ENCODE peak calls at places on chromosomes 2 and 18, in eight cellular contexts. Q, E, X, G, U, N, B and H are unnamed samples.

GRCh38 chr2:9738718-9739496 is 104.4 kb upstream of the TAF1B start:
- DNase-seq in G (no peak), N (no peak), Q (no peak), E (no peak), B (no peak), U (no peak), X (no peak), H (peak)

GRCh38 chr2:71945133-71945959 is 202.3 kb downstream of the CYP26B1 start:
- DNase-seq in U (no peak), G (no peak), B (no peak), Q (no peak), E (no peak), X (no peak), N (no peak), H (no peak)

GRCh38 chr18:55634545-55634944 is 46.6 kb upstream of the TCF4 start:
- DNase-seq in U (no peak), Q (peak), X (no peak), G (no peak), E (no peak), N (no peak), B (no peak), H (no peak)

GRCh38 chr18:57738078-57738477 is 65.0 kb downstream of the ATP8B1 start:
- DNase-seq in G (no peak), N (no peak), Q (no peak), B (no peak), E (peak), X (no peak), U (no peak), H (no peak)

GRCh38 chr18:70200286-70200685 is 5.2 kb downstream of the RTTN start:
- DNase-seq in X (no peak), U (no peak), E (no peak), N (no peak), Q (no peak), B (no peak), G (no peak), H (no peak)

GRCh38 chr2:119350311-119350998 is 16.2 kb downstream of the C2orf76 start:
- DNase-seq in B (no peak), G (no peak), N (no peak), E (no peak), U (no peak), X (no peak), Q (no peak), H (no peak)

GRCh38 chr2:144517825-144518699 is 1.9 kb downstream of the ZEB2 start:
- DNase-seq in X (no peak), N (no peak), B (no peak), G (no peak), Q (no peak), E (no peak), U (peak), H (no peak)

GRCh38 chr2:139825726-139826125 is 1045.5 kb upstream of the NXPH2 start:
- DNase-seq in B (no peak), Q (no peak), X (no peak), G (no peak), E (no peak), N (no peak), U (no peak), H (no peak)

GRCh38 chr2:201414099-201415023 is 36.9 kb downstream of the TRAK2 start:
- DNase-seq in Q (peak), G (no peak), U (no peak), N (no peak), X (no peak), E (no peak), B (no peak), H (no peak)

GRCh38 chr2:96808176-96808837 is 7.8 kb upstream of the CNNM3 start:
- DNase-seq in E (no peak), Q (no peak), G (no peak), N (no peak), U (no peak), B (no peak), X (peak), H (no peak)

GRCh38 chr18:57630759-57631660 is 9.4 kb upstream of the NARS1 start:
- DNase-seq in G (no peak), N (no peak), X (no peak), E (no peak), U (no peak), Q (no peak), B (no peak), H (no peak)

GRCh38 chr2:41963661-41964525 is 83.9 kb upstream of the PKDCC start:
- DNase-seq in U (peak), X (peak), G (peak), Q (peak), B (no peak), N (no peak), E (peak), H (peak)

GRCh38 chr2:134327367-134327766 is 73.5 kb downstream of the MGAT5 start:
- DNase-seq in B (no peak), G (no peak), X (no peak), E (no peak), U (no peak), N (no peak), Q (peak), H (no peak)

GRCh38 chr18:48918660-48919415 is 31.9 kb downstream of the SMAD7 start:
- DNase-seq in E (no peak), N (no peak), G (no peak), B (no peak), Q (no peak), X (peak), U (peak), H (no peak)

GRCh38 chr2:35585972-35586371 is 769.6 kb upstream of the CRIM1 start:
- DNase-seq in E (no peak), Q (no peak), B (no peak), G (no peak), X (no peak), U (no peak), N (no peak), H (no peak)

GRCh38 chr2:187220100-187220499 is 228.0 kb downstream of the CALCRL start:
- DNase-seq in U (no peak), B (no peak), G (no peak), Q (no peak), N (no peak), X (no peak), E (no peak), H (no peak)

GRCh38 chr2:144453486-144454158 is 66.3 kb downstream of the ZEB2 start:
- DNase-seq in U (no peak), G (no peak), X (no peak), B (no peak), Q (peak), N (no peak), E (no peak), H (no peak)

GRCh38 chr2:65129276-65129612 is 662 bp downstream of the RAB1A start:
- DNase-seq in N (no peak), B (no peak), U (no peak), E (no peak), G (no peak), X (no peak), Q (no peak), H (no peak)

GRCh38 chr2:65129613-65130439 is at the start of gene RAB1A:
- DNase-seq in E (peak), G (peak), U (peak), N (peak), X (peak), B (peak), Q (peak), H (peak)

GRCh38 chr2:65133626-65134025 is 3.7 kb upstream of the RAB1A start:
- DNase-seq in Q (no peak), E (no peak), G (no peak), N (no peak), B (no peak), X (no peak), U (no peak), H (no peak)

GRCh38 chr2:65128297-65129190 is 1.4 kb downstream of the RAB1A start:
- DNase-seq in G (peak), Q (peak), N (no peak), E (no peak), X (no peak), B (no peak), U (no peak), H (no peak)

DNA sequence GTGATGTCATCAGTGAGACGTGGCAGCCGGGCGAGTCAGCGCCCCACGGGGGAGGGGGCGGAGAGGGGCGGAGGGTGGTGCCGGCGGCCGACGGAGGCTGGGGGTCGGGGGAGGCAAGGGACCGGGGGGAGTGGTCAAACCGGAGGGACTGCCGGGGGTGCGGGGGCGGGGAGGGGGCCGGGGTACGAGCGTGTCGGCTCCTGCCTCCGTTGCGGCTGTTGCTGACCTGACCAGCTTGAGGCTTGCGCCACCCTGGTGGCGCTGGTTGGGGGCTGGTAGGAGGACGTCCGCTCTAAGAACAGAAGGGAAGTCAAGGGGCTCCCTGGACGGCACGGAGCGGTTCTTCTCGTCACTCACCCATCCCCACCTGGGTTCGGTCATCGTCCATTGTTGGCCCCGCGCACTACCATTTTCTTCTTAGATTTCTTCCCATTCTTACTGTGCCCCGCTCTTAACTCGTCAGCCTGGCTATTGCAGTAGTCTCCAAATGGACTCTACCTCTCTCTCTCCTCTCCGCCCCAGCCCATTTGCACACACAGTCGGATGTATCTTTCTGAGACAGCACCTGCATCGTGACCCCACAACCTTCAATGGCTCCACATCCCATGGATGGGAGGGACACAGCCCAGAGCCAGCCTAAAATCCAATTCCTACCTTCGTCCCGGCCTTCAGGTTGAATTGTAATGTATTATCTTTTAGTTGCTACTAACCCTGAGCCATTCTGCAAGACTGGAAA is 702 bp upstream of the RAB1A start:
- DNase-seq in U (no peak), N (no peak), B (no peak), G (no peak), Q (no peak), X (no peak), E (no peak), H (no peak)
- TF ChIP-seq POLR2A in U (no peak), N (peak), B (peak), G (no peak), Q (peak), X (no peak), E (peak), H (no peak)

GRCh38 chr2:113192459-113193100 is 18.8 kb downstream of the PSD4 start:
- DNase-seq in G (no peak), N (no peak), E (no peak), B (peak), U (no peak), X (no peak), Q (no peak), H (no peak)
- TF ChIP-seq CTCF in G (no peak), N (peak), E (peak), B (no peak), U (no peak), X (no peak), Q (no peak), H (no peak)

GRCh38 chr18:23883277-23883790 is 131.2 kb upstream of the TTC39C start:
- DNase-seq in E (peak), N (no peak), B (no peak), Q (peak), X (no peak), G (no peak), U (no peak), H (no peak)
- H3K27ac ChIP-seq in E (peak), N (peak), B (peak), Q (no peak), X (peak), G (peak), U (peak), H (peak)

GRCh38 chr2:167783266-167784070 is 463.9 kb downstream of the STK39 start:
- DNase-seq in B (no peak), N (no peak), X (no peak), G (peak), E (no peak), Q (peak), U (no peak), H (no peak)
- TF ChIP-seq POLR2A in B (no peak), N (no peak), X (no peak), G (no peak), E (no peak), Q (no peak), U (no peak), H (no peak)

DNA sequence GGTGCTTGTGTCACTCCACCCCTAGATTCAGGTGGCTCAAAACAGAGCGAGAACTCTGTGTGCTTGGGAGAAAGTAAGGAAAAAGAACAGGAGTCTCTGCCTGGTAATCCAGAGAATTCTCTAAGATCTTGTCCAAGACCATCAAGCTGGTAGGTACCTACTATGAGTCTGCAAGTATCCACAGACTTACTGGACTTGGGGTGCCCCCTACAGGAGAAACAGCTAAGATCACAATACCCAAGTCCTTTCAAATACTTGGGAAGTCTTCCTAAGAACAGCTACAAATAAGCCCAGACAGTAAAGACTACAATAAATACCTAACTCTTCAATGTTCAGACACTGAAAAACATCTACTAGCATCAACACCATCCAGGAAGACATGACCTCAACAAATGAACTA is 1143.6 kb upstream of the ACVR2A start:
- DNase-seq in G (no peak), Q (no peak), X (no peak), B (no peak), N (no peak), E (no peak), U (no peak), H (no peak)
- TF ChIP-seq CTCF in G (no peak), Q (no peak), X (no peak), B (no peak), N (no peak), E (no peak), U (no peak), H (no peak)

GRCh38 chr18:75777630-75778029 is 350.1 kb upstream of the SMIM21 start:
- DNase-seq in B (peak), U (no peak), N (no peak), X (no peak), G (no peak), Q (no peak), E (no peak), H (no peak)

GRCh38 chr18:75783816-75784215 is 356.3 kb upstream of the SMIM21 start:
- DNase-seq in U (no peak), G (no peak), E (no peak), X (no peak), Q (no peak), B (no peak), N (no peak), H (no peak)

GRCh38 chr18:75782826-75783225 is 355.3 kb upstream of the SMIM21 start:
- DNase-seq in U (no peak), B (peak), N (no peak), X (no peak), Q (no peak), E (no peak), G (no peak), H (no peak)

GRCh38 chr18:75779450-75779849 is 351.9 kb upstream of the SMIM21 start:
- DNase-seq in E (no peak), U (no peak), B (no peak), X (no peak), Q (no peak), G (no peak), N (no peak), H (no peak)

GRCh38 chr18:75779910-75780309 is 352.4 kb upstream of the SMIM21 start:
- DNase-seq in E (no peak), N (no peak), G (no peak), U (no peak), Q (no peak), X (no peak), B (no peak), H (no peak)
- H3K27ac ChIP-seq in E (no peak), N (no peak), G (no peak), U (no peak), Q (no peak), X (no peak), B (no peak), H (no peak)

GRCh38 chr2:241609859-241610793 is 26.8 kb downstream of the THAP4 start:
- DNase-seq in Q (peak), G (peak), E (peak), X (peak), U (peak), N (no peak), B (peak), H (peak)
- TF ChIP-seq POLR2A in Q (peak), G (peak), E (peak), X (peak), U (no peak), N (no peak), B (no peak), H (peak)

GRCh38 chr18:25147878-25148488 is 204.0 kb downstream of the ZNF521 start:
- DNase-seq in B (no peak), X (no peak), G (no peak), N (no peak), E (no peak), U (no peak), Q (no peak), H (no peak)
- TF ChIP-seq CTCF in B (no peak), X (no peak), G (no peak), N (no peak), E (no peak), U (no peak), Q (no peak), H (no peak)

GRCh38 chr18:5772706-5773105 is 122.6 kb downstream of the TMEM200C start:
- DNase-seq in Q (no peak), B (no peak), N (no peak), X (no peak), E (no peak), U (no peak), G (no peak), H (no peak)

GRCh38 chr18:5770176-5770575 is 125.1 kb downstream of the TMEM200C start:
- DNase-seq in B (no peak), E (no peak), X (no peak), Q (no peak), G (no peak), N (no peak), U (no peak), H (no peak)

GRCh38 chr18:5768454-5768853 is 126.9 kb downstream of the TMEM200C start:
- DNase-seq in G (no peak), E (no peak), Q (no peak), B (peak), U (no peak), X (no peak), N (no peak), H (no peak)

DNA sequence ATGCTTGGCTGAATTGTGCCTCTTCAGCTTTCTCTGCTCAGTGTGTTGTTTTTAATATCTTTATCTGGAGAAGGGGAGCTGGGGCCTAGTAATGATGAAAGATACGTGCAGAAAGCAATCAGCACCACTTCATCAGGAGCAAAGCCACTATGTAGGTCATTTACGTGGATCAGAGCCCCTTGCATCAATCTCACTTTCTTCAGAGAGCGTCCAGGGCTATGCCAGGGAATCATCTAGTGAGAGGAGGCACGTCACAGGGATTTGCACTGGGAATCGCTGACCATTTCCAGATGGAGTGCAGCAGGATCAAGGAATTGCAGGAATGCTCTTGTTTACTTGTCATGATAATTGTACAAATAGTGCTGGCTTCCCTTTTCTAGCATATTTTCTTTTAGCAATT is 123.1 kb downstream of the TMEM200C start:
- DNase-seq in B (no peak), X (peak), Q (peak), E (no peak), N (no peak), U (no peak), G (no peak), H (no peak)
- H3K27ac ChIP-seq in B (no peak), X (no peak), Q (no peak), E (no peak), N (no peak), U (no peak), G (no peak), H (no peak)

GRCh38 chr2:58354230-58354629 is 113.1 kb upstream of the FANCL start:
- DNase-seq in N (no peak), Q (no peak), U (no peak), E (no peak), B (no peak), G (no peak), X (no peak), H (no peak)
- TF ChIP-seq POLR2A in N (no peak), Q (no peak), U (no peak), E (no peak), B (no peak), G (no peak), X (no peak), H (no peak)